ENCODE peak calls at places on chromosomes 7 and 10, in eight cellular contexts. N, R, F, M, E, I, H and K are unnamed samples.
A peak's percentile ranks its signal among the peaks of the same experiment; 100 is the strongest.

GRCh38 chr7:44175730-44176129 is 13.5 kb downstream of the GCK start:
- DNase-seq in N (no peak), R (no peak), F (no peak), M (no peak), E (no peak), I (no peak), H (peak; percentile 42), K (no peak)

GRCh38 chr7:140156460-140157080 is 20.2 kb downstream of the KDM7A start:
- DNase-seq in N (no peak), R (no peak), F (no peak), M (no peak), E (no peak), I (no peak), H (no peak), K (no peak)

GRCh38 chr10:98748298-98748697 is 301.6 kb upstream of the HPS1 start:
- DNase-seq in N (no peak), R (no peak), F (peak; percentile 47), M (no peak), E (no peak), I (peak; percentile 38), H (no peak), K (no peak)

GRCh38 chr7:105046414-105046813 is 32.4 kb downstream of the KMT2E start:
- DNase-seq in N (no peak), R (no peak), F (no peak), M (no peak), E (no peak), I (peak; percentile 75), H (no peak), K (no peak)

GRCh38 chr7:47543659-47544058 is 38.3 kb downstream of the TNS3 start:
- DNase-seq in N (no peak), R (no peak), F (no peak), M (no peak), E (no peak), I (no peak), H (no peak), K (no peak)

GRCh38 chr10:111206521-111206920 is 129.7 kb downstream of the ADRA2A start:
- DNase-seq in N (peak; percentile 16), R (no peak), F (no peak), M (no peak), E (no peak), I (no peak), H (no peak), K (no peak)

GRCh38 chr7:109873296-109873695 is 1217.6 kb upstream of the LRRN3 start:
- DNase-seq in N (peak; percentile 52), R (no peak), F (no peak), M (peak; percentile 24), E (no peak), I (no peak), H (no peak), K (peak; percentile 79)

GRCh38 chr10:36366843-36367242 is 724.7 kb upstream of the FZD8 start:
- DNase-seq in N (no peak), R (no peak), F (no peak), M (no peak), E (no peak), I (no peak), H (no peak), K (no peak)

GRCh38 chr10:125120046-125120710 is 40.2 kb downstream of the CTBP2 start:
- DNase-seq in N (no peak), R (no peak), F (no peak), M (peak; percentile 9), E (no peak), I (peak; percentile 54), H (peak; percentile 56), K (no peak)

GRCh38 chr7:19674266-19674960 is 34.4 kb downstream of the POLR1F start:
- DNase-seq in N (no peak), R (no peak), F (no peak), M (no peak), E (no peak), I (no peak), H (no peak), K (no peak)

GRCh38 chr10:62076872-62077271 is 175.4 kb downstream of the ARID5B start:
- DNase-seq in N (no peak), R (no peak), F (no peak), M (no peak), E (peak; percentile 69), I (peak; percentile 91), H (no peak), K (no peak)

GRCh38 chr10:121380211-121380610 is 218.0 kb downstream of the FGFR2 start:
- DNase-seq in N (no peak), R (no peak), F (no peak), M (no peak), E (no peak), I (no peak), H (no peak), K (no peak)

GRCh38 chr10:34626158-34626557 is 188.9 kb downstream of the PARD3 start:
- DNase-seq in N (no peak), R (no peak), F (no peak), M (no peak), E (no peak), I (no peak), H (no peak), K (no peak)

GRCh38 chr10:45566415-45566814 is 106.2 kb downstream of the ZFAND4 start:
- DNase-seq in N (no peak), R (no peak), F (no peak), M (no peak), E (no peak), I (no peak), H (no peak), K (no peak)

GRCh38 chr10:45569471-45569870 is 103.1 kb downstream of the ZFAND4 start:
- DNase-seq in N (no peak), R (no peak), F (no peak), M (no peak), E (no peak), I (no peak), H (no peak), K (no peak)

GRCh38 chr10:45561952-45562351 is 110.6 kb downstream of the ZFAND4 start:
- DNase-seq in N (no peak), R (no peak), F (no peak), M (no peak), E (no peak), I (no peak), H (no peak), K (no peak)

GRCh38 chr10:45560262-45560661 is 112.3 kb downstream of the ZFAND4 start:
- DNase-seq in N (no peak), R (no peak), F (no peak), M (no peak), E (no peak), I (no peak), H (no peak), K (no peak)

GRCh38 chr10:45564303-45564959 is 108.1 kb downstream of the ZFAND4 start:
- DNase-seq in N (no peak), R (no peak), F (no peak), M (no peak), E (no peak), I (no peak), H (no peak), K (no peak)
- TF ChIP-seq CTCF in N (no peak), R (no peak), F (no peak), M (no peak), E (no peak), I (no peak), H (no peak), K (no peak)

GRCh38 chr7:95321720-95322119 is 2.6 kb downstream of the PON1 start:
- DNase-seq in N (no peak), R (no peak), F (no peak), M (no peak), E (no peak), I (no peak), H (no peak), K (no peak)

GRCh38 chr7:95322874-95323273 is 1.5 kb downstream of the PON1 start:
- DNase-seq in N (no peak), R (no peak), F (no peak), M (no peak), E (no peak), I (no peak), H (no peak), K (no peak)

GRCh38 chr7:95323410-95324129 is 762 bp downstream of the PON1 start:
- DNase-seq in N (no peak), R (no peak), F (no peak), M (no peak), E (no peak), I (no peak), H (no peak), K (no peak)

GRCh38 chr7:95320663-95321062 is 3.7 kb downstream of the PON1 start:
- DNase-seq in N (no peak), R (no peak), F (no peak), M (no peak), E (no peak), I (no peak), H (no peak), K (no peak)

GRCh38 chr7:95322396-95322795 is 1.9 kb downstream of the PON1 start:
- DNase-seq in N (no peak), R (no peak), F (no peak), M (no peak), E (no peak), I (no peak), H (no peak), K (no peak)
- H3K4me3 ChIP-seq in N (no peak overlapping the region), R (no peak overlapping the region), F (no peak overlapping the region), M (no peak overlapping the region), E (no peak overlapping the region), I (no peak overlapping the region), H (no peak overlapping the region), K (no peak overlapping the region)

DNA sequence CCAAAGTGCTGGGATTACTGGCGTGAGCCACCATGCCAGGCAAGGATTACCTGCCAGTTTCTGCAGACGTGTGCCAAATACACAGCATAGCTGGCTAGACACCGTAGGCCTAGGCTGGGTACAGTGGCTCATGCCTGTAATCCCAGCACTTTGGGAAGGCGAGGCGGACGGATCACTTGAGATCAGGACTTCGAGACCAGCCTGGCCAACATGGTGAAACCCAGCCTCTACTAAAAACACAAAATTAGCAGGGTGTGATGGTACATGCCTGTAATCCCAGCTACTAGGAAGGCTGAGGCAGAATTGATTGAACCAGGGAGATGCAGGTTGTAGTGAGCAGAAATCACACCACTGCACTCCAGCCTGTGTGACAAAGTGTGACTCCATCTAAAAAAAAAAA is 868 bp downstream of the RFC2 start:
- DNase-seq in N (no peak), R (no peak), F (no peak), M (no peak), E (no peak), I (no peak), H (no peak), K (no peak)
- TF ChIP-seq POLR2A in N (no peak), R (no peak), F (no peak), M (no peak), E (no peak), I (no peak), H (no peak), K (no peak)

GRCh38 chr7:131835141-131835540 is 278.7 kb upstream of the PODXL start:
- DNase-seq in N (no peak), R (no peak), F (no peak), M (no peak), E (no peak), I (no peak), H (no peak), K (no peak)

GRCh38 chr7:131840291-131840690 is 283.9 kb upstream of the PODXL start:
- DNase-seq in N (no peak), R (no peak), F (no peak), M (no peak), E (no peak), I (no peak), H (no peak), K (no peak)

DNA sequence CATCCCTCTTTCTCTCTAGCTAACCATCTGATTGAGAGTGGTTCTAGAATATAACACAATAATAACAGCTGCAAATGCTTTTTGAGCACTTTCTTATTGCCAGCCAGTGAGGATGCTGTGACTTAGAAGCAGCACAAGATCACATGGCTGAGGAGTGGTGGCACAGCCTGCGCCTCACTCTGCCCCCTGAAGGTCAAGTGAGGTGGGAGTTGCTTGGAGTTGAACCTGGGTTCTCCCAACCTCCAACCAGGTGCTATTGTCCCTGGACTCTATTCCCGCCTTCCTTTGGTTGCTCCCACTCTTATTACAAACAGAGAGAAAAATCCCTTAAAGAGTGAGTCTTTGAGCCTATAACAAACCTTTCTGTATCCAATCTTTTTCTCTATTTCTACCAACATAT is 280.3 kb upstream of the PODXL start:
- DNase-seq in N (no peak), R (no peak), F (no peak), M (no peak), E (no peak), I (no peak), H (no peak), K (no peak)
- TF ChIP-seq CTCF in N (no peak), R (no peak), F (peak; percentile 75), M (no peak), E (no peak), I (no peak), H (no peak), K (no peak)